ENCODE peak calls at places on chromosomes 6 and 20, in ten cellular contexts. F, P, R, U, M, Y, L, J, Z and O are unnamed samples.

GRCh38 chr6:118652051-118652699 is 784 bp upstream of the CEP85L start:
- DNase-seq in F (no peak), P (no peak), R (no peak), U (no peak), M (no peak), Y (no peak), L (no peak), J (no peak), Z (peak), O (no peak)

GRCh38 chr20:728022-728944 is 40.0 kb downstream of the SLC52A3 start:
- DNase-seq in F (peak), P (peak), R (peak), U (peak), M (peak), Y (peak), L (peak), J (peak), Z (peak), O (no peak)

GRCh38 chr6:168148231-168148849 is 69.3 kb upstream of the FRMD1 start:
- DNase-seq in F (no peak), P (no peak), R (no peak), U (no peak), M (no peak), Y (no peak), L (no peak), J (no peak), Z (peak), O (no peak)

GRCh38 chr20:20019123-20019522 is 2.0 kb downstream of the NAA20 start:
- DNase-seq in F (peak), P (no peak), R (no peak), U (no peak), M (no peak), Y (no peak), L (no peak), J (no peak), Z (no peak), O (peak)

GRCh38 chr20:973785-974194 is 28.3 kb downstream of the RSPO4 start:
- DNase-seq in F (peak), P (no peak), R (peak), U (no peak), M (no peak), Y (peak), L (peak), J (no peak), Z (peak), O (peak)

GRCh38 chr6:83252717-83253116 is 59.6 kb downstream of the RWDD2A start:
- DNase-seq in F (peak), P (no peak), R (no peak), U (no peak), M (no peak), Y (no peak), L (peak), J (no peak), Z (no peak), O (no peak)

GRCh38 chr20:1711266-1711665 is 53.7 kb upstream of the SIRPG start:
- DNase-seq in F (no peak), P (no peak), R (no peak), U (no peak), M (no peak), Y (no peak), L (no peak), J (no peak), Z (no peak), O (no peak)

GRCh38 chr6:30463651-30464618 is 25.4 kb upstream of the HLA-E start:
- DNase-seq in F (peak), P (no peak), R (no peak), U (peak), M (peak), Y (peak), L (peak), J (peak), Z (no peak), O (no peak)

GRCh38 chr6:135798751-135799515 is 52.6 kb upstream of the PDE7B start:
- DNase-seq in F (no peak), P (no peak), R (no peak), U (no peak), M (no peak), Y (no peak), L (no peak), J (no peak), Z (no peak), O (no peak)

DNA sequence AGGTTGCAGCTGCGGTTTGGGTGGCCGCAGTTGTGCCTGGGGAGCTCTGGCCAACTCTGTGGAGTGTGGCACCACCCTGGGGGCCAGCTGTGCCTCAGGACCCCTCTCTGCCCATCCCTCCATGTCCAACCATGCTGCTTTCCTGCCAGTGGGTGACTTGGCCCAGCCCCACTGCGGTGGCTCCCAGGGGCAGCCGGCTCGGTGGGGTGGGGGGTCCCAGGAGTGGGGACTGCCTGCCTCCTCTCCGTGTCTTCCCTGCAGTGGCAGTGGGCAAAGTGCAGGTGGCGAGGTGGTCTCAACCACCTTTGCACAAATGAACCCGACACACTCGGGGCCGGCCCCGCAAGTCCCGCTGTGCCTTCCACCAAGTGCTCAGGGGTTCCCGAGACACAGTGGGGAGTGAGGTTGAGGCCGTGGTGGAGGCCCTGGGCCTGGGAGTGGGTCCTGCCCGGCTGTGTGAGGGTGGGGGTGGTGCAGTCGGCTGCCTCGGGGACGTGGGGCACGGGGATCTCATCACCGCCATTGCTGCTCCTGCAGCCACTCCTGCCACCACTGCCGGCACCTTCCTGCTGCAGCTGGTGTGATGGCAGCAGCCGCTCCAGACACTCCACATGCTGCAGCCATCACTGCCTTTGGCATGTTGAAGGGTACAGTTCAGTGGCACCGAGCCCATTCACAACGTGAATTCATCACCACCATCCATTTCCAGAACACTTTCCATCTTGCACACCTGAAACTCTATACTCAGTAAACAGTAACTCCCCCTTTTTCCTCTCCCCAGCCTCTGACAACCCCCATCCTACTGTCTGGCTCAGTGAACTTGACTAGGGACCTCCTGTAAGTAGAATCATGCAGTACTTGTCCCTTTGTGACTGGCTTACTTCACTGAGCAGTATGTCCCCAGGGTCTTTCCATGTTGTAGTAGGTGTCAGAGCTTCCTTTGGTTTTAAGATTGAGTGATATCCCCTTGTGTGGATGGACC is 10.7 kb upstream of the SLCO4A1 start:
- DNase-seq in F (no peak), P (no peak), R (no peak), U (no peak), M (peak), Y (no peak), L (no peak), J (no peak), Z (no peak), O (no peak)
- H3K27ac ChIP-seq in F (no peak), P (no peak), R (no peak), U (no peak), M (no peak), Y (no peak), L (no peak), J (no peak), Z (no peak), O (no peak)

DNA sequence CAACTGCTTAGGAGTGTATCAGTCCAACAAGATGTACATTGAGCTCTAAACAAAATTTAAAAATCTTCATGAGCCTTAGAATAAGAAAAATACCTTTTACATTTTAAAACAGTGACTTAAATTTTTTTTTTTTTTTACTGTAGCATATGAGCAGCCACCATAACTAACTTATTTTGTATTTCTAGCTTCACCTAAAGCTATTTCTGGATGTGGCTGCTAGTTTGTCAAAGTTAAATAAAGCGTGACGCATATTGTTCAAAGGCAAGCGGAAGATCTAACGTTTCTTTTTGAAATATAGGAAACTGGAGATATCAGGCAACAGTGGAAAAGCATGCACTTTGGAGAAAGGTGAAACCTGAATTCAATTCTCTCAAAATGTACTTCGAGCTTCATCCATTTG is 3.3 kb upstream of the IL22RA2 start:
- DNase-seq in F (no peak), P (no peak), R (no peak), U (no peak), M (no peak), Y (no peak), L (no peak), J (no peak), Z (no peak), O (no peak)
- H3K27ac ChIP-seq in F (no peak), P (no peak), R (no peak), U (no peak), M (peak), Y (no peak), L (no peak), J (no peak), Z (no peak), O (no peak)

GRCh38 chr6:24922854-24923253 is 12.9 kb downstream of the RIPOR2 start:
- DNase-seq in F (no peak), P (no peak), R (no peak), U (no peak), M (no peak), Y (no peak), L (no peak), J (no peak), Z (no peak), O (no peak)

GRCh38 chr6:24925661-24926060 is 10.1 kb downstream of the RIPOR2 start:
- DNase-seq in F (no peak), P (no peak), R (no peak), U (no peak), M (no peak), Y (no peak), L (no peak), J (no peak), Z (no peak), O (no peak)

GRCh38 chr6:24924956-24925355 is 10.8 kb downstream of the RIPOR2 start:
- DNase-seq in F (peak), P (no peak), R (no peak), U (no peak), M (no peak), Y (no peak), L (no peak), J (no peak), Z (no peak), O (no peak)

GRCh38 chr6:24922174-24922573 is 13.6 kb downstream of the RIPOR2 start:
- DNase-seq in F (no peak), P (no peak), R (no peak), U (no peak), M (no peak), Y (no peak), L (no peak), J (no peak), Z (no peak), O (no peak)

GRCh38 chr6:24923885-24924401 is 11.8 kb downstream of the RIPOR2 start:
- DNase-seq in F (no peak), P (no peak), R (no peak), U (no peak), M (no peak), Y (no peak), L (no peak), J (no peak), Z (peak), O (no peak)
- H3K27ac ChIP-seq in F (no peak), P (no peak), R (no peak), U (peak), M (no peak), Y (no peak), L (no peak), J (no peak), Z (peak), O (no peak)

DNA sequence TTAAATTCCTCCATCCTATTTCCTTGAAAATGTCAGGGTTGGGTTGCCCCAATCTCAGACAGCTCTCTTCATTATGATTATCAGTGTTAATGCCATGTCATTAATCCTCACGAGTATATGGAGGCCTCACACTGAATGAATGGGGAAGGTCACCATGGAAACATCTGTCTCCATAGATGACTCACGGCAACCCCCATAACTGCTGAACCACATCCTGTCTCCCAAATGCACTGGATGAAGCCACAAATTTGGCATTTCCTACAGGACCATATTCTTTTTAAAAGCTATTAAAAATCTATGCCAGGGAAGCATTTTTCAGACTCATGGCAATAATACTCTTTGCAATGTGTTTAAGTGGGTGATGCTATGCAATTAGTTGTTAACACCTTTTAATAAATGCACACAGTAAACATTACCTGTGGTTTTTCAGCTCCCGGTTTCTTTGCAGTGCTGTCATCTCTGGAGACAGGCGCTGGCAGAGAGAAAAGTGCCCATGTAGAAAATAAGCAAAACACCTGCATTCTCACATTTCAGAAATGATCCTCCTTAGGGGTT is 80.1 kb upstream of the PTPRK start:
- DNase-seq in F (peak), P (no peak), R (no peak), U (no peak), M (no peak), Y (no peak), L (peak), J (no peak), Z (no peak), O (no peak)
- H3K27ac ChIP-seq in F (peak), P (no peak), R (no peak), U (no peak), M (no peak), Y (no peak), L (peak), J (no peak), Z (no peak), O (peak)

GRCh38 chr6:140857734-140858380 is 1274.9 kb upstream of the GJE1 start:
- DNase-seq in F (no peak), P (no peak), R (no peak), U (no peak), M (no peak), Y (no peak), L (peak), J (no peak), Z (no peak), O (peak)
- H3K27ac ChIP-seq in F (no peak), P (no peak), R (no peak), U (no peak), M (no peak), Y (no peak), L (no peak), J (no peak), Z (no peak), O (peak)

GRCh38 chr20:62797671-62798532 is 1.6 kb downstream of the MRGBP start:
- DNase-seq in F (no peak), P (no peak), R (no peak), U (no peak), M (no peak), Y (peak), L (no peak), J (no peak), Z (no peak), O (no peak)
- H3K27ac ChIP-seq in F (no peak), P (peak), R (no peak), U (no peak), M (no peak), Y (peak), L (no peak), J (peak), Z (no peak), O (no peak)